ENCODE peak calls at places on chromosomes 3 and 15, in six cellular contexts. H is neural progenitor cell, E is psoas muscle, O is mesendoderm, Y is body of pancreas, C is cardiac muscle cell. M is an unnamed sample.
A peak's percentile ranks its signal among the peaks of the same experiment; 100 is the strongest.

GRCh38 chr15:58314593-58315216 is 117.1 kb upstream of the LIPC start:
- DNase-seq in H (no peak), E (no peak), O (no peak), Y (no peak), C (no peak), M (no peak)

GRCh38 chr3:20225769-20226168 is 39.8 kb upstream of the SGO1 start:
- DNase-seq in H (peak; percentile 75), E (no peak), O (peak; percentile 71), Y (no peak), C (peak; percentile 55), M (peak; percentile 37)

GRCh38 chr3:19815805-19816204 is 118.2 kb downstream of the EFHB start:
- DNase-seq in H (peak; percentile 23), E (no peak), O (peak; percentile 4), Y (no peak), C (no peak), M (no peak)

GRCh38 chr3:197227780-197228574 is 70.4 kb downstream of the DLG1 start:
- DNase-seq in H (no peak), E (no peak), O (no peak), Y (no peak), C (no peak), M (no peak)

GRCh38 chr15:34693053-34693744 is 61.6 kb downstream of the GJD2 start:
- DNase-seq in H (no peak), E (no peak), O (no peak), Y (no peak), C (no peak), M (no peak)

GRCh38 chr3:10242182-10243065 is 5.8 kb upstream of the TATDN2 start:
- DNase-seq in H (no peak), E (no peak), O (no peak), Y (no peak), C (peak; percentile 82), M (no peak)

GRCh38 chr3:72739521-72740466 is 108.5 kb downstream of the SHQ1 start:
- DNase-seq in H (no peak), E (no peak), O (peak; percentile 29), Y (no peak), C (no peak), M (no peak)

GRCh38 chr3:153284282-153284938 is 122.4 kb downstream of the RAP2B start:
- DNase-seq in H (no peak), E (peak; percentile 42), O (peak; percentile 29), Y (no peak), C (peak; percentile 92), M (no peak)

GRCh38 chr3:52498134-52499054 is 3.3 kb downstream of the STAB1 start:
- DNase-seq in H (no peak), E (peak; percentile 69), O (no peak), Y (no peak), C (peak; percentile 94), M (no peak)

GRCh38 chr3:173825731-173826130 is 428.2 kb downstream of the NLGN1 start:
- DNase-seq in H (no peak), E (no peak), O (no peak), Y (no peak), C (no peak), M (no peak)

GRCh38 chr3:57048728-57049127 is 11.7 kb upstream of the SPATA12 start:
- DNase-seq in H (no peak), E (no peak), O (no peak), Y (no peak), C (no peak), M (no peak)

GRCh38 chr3:71064976-71065763 is 518.4 kb downstream of the FOXP1 start:
- DNase-seq in H (peak; percentile 86), E (peak; percentile 50), O (peak; percentile 76), Y (peak; percentile 68), C (peak; percentile 51), M (no peak)

GRCh38 chr3:191296041-191296541 is 33.1 kb upstream of the CCDC50 start:
- DNase-seq in H (no peak), E (no peak), O (no peak), Y (no peak), C (no peak), M (no peak)

GRCh38 chr3:123347205-123347604 is 101.7 kb downstream of the ADCY5 start:
- DNase-seq in H (no peak), E (no peak), O (no peak), Y (no peak), C (no peak), M (no peak)

GRCh38 chr3:120145498-120146285 is 51.4 kb upstream of the GSK3B start:
- DNase-seq in H (no peak), E (no peak), O (peak; percentile 37), Y (no peak), C (no peak), M (no peak)

GRCh38 chr3:186209810-186210752 is 101.2 kb upstream of the ETV5 start:
- DNase-seq in H (peak; percentile 76), E (peak; percentile 57), O (peak; percentile 84), Y (peak; percentile 73), C (peak; percentile 79), M (no peak)

GRCh38 chr3:108420926-108421325 is 89.5 kb downstream of the MYH15 start:
- DNase-seq in H (no peak), E (no peak), O (no peak), Y (no peak), C (peak; percentile 89), M (no peak)

GRCh38 chr3:152328841-152329240 is 60.1 kb downstream of the MBNL1 start:
- DNase-seq in H (no peak), E (no peak), O (peak; percentile 84), Y (no peak), C (peak; percentile 89), M (no peak)

GRCh38 chr3:98733055-98733777 is 29.9 kb upstream of the ST3GAL6 start:
- DNase-seq in H (peak; percentile 67), E (peak; percentile 32), O (peak; percentile 66), Y (peak; percentile 18), C (peak; percentile 61), M (no peak)

GRCh38 chr3:107061466-107061865 is 315.8 kb upstream of the CCDC54 start:
- DNase-seq in H (no peak), E (no peak), O (no peak), Y (no peak), C (no peak), M (no peak)

GRCh38 chr3:142641504-142641903 is 45.3 kb downstream of the PLS1 start:
- DNase-seq in H (no peak), E (no peak), O (no peak), Y (no peak), C (no peak), M (no peak)

DNA sequence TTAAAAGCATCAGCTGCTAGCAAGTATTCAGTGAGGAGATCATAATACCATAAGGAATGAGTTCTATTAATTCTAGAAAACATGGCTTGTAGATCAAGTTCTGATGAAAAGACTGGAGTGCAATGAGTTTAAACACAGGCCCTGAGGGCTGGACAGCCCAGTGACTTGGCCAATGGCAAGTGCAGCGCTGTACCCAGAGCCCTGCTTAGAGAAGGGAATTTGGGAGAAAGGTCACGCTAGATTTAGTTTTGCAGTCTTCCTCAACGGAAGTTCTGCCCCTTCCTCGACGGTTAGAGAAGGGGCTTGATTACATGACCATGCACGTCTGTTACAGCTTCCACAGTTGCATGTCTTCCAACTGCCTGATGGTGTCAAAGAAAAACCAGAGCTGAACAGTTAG is 4.0 kb downstream of the TMEM212 start:
- DNase-seq in H (no peak), E (no peak), O (no peak), Y (no peak), C (no peak), M (no peak)
- H3K4me1 ChIP-seq in H (peaks cover 13% of the 10 kb centered on the region), E (no peaks in the 10 kb centered on the region), O (no peaks in the 10 kb centered on the region), Y (peaks cover 9% of the 10 kb centered on the region), C (peaks cover 55% of the 10 kb centered on the region), M (no peaks in the 10 kb centered on the region)

GRCh38 chr3:150135321-150135721 is 164.6 kb upstream of the PFN2 start:
- DNase-seq in H (no peak), E (no peak), O (peak; percentile 59), Y (no peak), C (no peak), M (no peak)

GRCh38 chr3:150130404-150131100 is 159.9 kb upstream of the PFN2 start:
- DNase-seq in H (peak; percentile 20), E (no peak), O (peak; percentile 93), Y (no peak), C (no peak), M (peak; percentile 48)

GRCh38 chr3:150129181-150129580 is 158.5 kb upstream of the PFN2 start:
- DNase-seq in H (no peak), E (no peak), O (no peak), Y (no peak), C (peak; percentile 11), M (no peak)

GRCh38 chr3:150133293-150133692 is 162.6 kb upstream of the PFN2 start:
- DNase-seq in H (no peak), E (no peak), O (no peak), Y (no peak), C (no peak), M (no peak)

DNA sequence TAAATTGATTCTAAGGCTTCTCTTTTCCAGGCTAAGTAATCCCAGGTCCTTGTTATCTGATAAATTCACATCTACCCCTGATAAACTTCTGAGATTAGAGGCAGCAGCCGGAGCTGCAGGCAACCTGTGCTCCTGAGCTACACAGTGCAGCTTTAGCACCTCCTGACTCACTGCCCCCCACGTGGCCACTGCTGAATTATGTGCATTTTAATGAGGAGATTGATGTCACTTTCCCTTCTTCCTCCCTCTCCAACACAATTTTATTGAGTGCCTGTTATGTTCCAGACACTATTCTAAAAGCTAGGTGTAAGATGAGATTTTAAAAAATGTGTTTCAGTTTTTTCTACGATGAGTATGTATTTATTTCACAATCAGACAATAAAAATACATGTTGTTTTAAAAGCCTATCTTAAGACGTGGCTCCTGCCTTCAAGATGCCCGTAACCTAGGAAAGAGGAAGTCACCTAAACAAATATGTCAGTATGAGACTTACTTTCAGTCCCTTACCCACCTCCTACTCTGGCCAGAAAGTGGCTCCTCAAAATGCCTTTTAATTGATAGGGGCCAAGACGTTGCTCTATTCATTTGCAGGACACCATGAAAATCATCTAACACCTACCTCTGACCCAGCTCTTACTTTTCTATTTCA is 161.5 kb upstream of the PFN2 start:
- DNase-seq in H (no peak), E (no peak), O (peak; percentile 70), Y (no peak), C (no peak), M (no peak)
- H3K4me3 ChIP-seq in H (no peak overlapping the region), E (no peak overlapping the region), O (no peak overlapping the region), Y (no peak overlapping the region), C (no peak overlapping the region), M (no peak overlapping the region)

GRCh38 chr3:55595420-55595819 is 108.3 kb upstream of the WNT5A start:
- DNase-seq in H (no peak), E (no peak), O (no peak), Y (no peak), C (no peak), M (no peak)
- H3K4me1 ChIP-seq in H (no peaks in the 10 kb centered on the region), E (no peaks in the 10 kb centered on the region), O (peaks cover 4% of the 10 kb centered on the region), Y (no peaks in the 10 kb centered on the region), C (peaks cover 9% of the 10 kb centered on the region), M (peaks cover 4% of the 10 kb centered on the region)

GRCh38 chr15:94094310-94094709 is 137.1 kb upstream of the MCTP2 start:
- DNase-seq in H (no peak), E (no peak), O (no peak), Y (no peak), C (no peak), M (no peak)

GRCh38 chr15:94098877-94099606 is 132.3 kb upstream of the MCTP2 start:
- DNase-seq in H (no peak), E (no peak), O (no peak), Y (no peak), C (no peak), M (no peak)

GRCh38 chr15:94100814-94101213 is 130.5 kb upstream of the MCTP2 start:
- DNase-seq in H (no peak), E (no peak), O (no peak), Y (no peak), C (no peak), M (no peak)

DNA sequence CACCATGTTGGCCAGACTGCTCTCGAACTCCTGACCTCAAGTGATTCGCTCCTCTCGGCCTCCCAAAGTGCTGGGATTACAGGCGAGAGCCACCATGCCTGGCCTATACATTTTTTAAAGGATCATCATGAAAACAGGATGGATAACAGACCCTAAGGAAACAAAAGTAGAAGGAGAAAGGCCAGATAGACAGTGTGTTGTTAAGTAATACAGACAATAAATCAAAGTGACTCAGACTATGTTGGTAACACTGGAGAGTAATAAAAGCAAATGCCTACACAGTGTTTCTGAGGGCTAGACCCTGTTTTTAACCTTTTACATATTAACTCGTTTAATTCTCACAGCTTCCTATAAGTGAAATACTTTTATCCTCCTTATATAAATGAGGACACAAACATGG is 133.8 kb upstream of the MCTP2 start:
- DNase-seq in H (no peak), E (no peak), O (no peak), Y (no peak), C (no peak), M (no peak)
- H3K4me3 ChIP-seq in H (no peak overlapping the region), E (no peak overlapping the region), O (no peak overlapping the region), Y (no peak overlapping the region), C (no peak overlapping the region), M (no peak overlapping the region)